ENCODE peak calls at places on chromosomes 13 and 19, in nine cellular contexts. U, J, H, E, K, L, D, V and X are unnamed samples.

GRCh38 chr13:56216221-56216620 is 924.5 kb upstream of the PRR20A start:
- DNase-seq in V (no peak), U (no peak), L (no peak), K (no peak), H (no peak), D (no peak), E (no peak), J (no peak), X (no peak)

GRCh38 chr19:7925171-7925837 is 631 bp downstream of the CTXN1 start:
- DNase-seq in L (peak; percentile 95), J (peak; percentile 96), D (peak; percentile 62), H (peak; percentile 78), U (no peak), E (peak; percentile 86), K (peak; percentile 74), V (peak; percentile 88), X (peak; percentile 76)

GRCh38 chr13:91132786-91133185 is 214.7 kb upstream of the MIR17HG start:
- DNase-seq in E (no peak), J (no peak), L (no peak), V (peak; percentile 49), H (no peak), D (no peak), K (no peak), U (no peak), X (no peak)

GRCh38 chr13:40113644-40114304 is 458.3 kb downstream of the COG6 start:
- DNase-seq in E (no peak), J (no peak), K (no peak), H (no peak), V (no peak), D (no peak), L (no peak), U (no peak), X (no peak)

GRCh38 chr13:44064376-44064775 is 184.7 kb downstream of the LACC1 start:
- DNase-seq in V (no peak), D (no peak), L (no peak), H (no peak), U (no peak), E (no peak), J (no peak), K (no peak), X (no peak)

GRCh38 chr13:29756506-29756905 is 93.9 kb downstream of the UBL3 start:
- DNase-seq in E (no peak), D (no peak), L (no peak), K (no peak), J (no peak), H (no peak), V (no peak), U (no peak), X (no peak)

GRCh38 chr19:6723108-6723618 is 2.7 kb upstream of the C3 start:
- DNase-seq in K (no peak), D (no peak), H (no peak), V (peak; percentile 77), L (no peak), E (peak; percentile 87), J (peak; percentile 57), U (peak; percentile 29), X (no peak)

GRCh38 chr13:85709072-85709471 is 90.1 kb downstream of the SLITRK6 start:
- DNase-seq in H (no peak), V (no peak), D (no peak), K (no peak), U (no peak), J (no peak), L (no peak), E (no peak), X (no peak)

GRCh38 chr13:114064516-114065140 is 67.8 kb downstream of the RASA3 start:
- DNase-seq in V (peak; percentile 78), U (no peak), K (no peak), E (peak; percentile 74), H (no peak), D (peak; percentile 79), L (no peak), J (peak; percentile 77), X (peak; percentile 24)

GRCh38 chr19:17183271-17183757 is 31.8 kb upstream of the USE1 start:
- DNase-seq in U (no peak), H (no peak), J (no peak), L (no peak), K (no peak), D (no peak), E (no peak), V (no peak), X (peak; percentile 45)

GRCh38 chr13:20525144-20525600 is 485 bp downstream of the CRYL1 start:
- DNase-seq in E (peak; percentile 69), L (no peak), U (no peak), V (peak; percentile 61), K (no peak), J (peak; percentile 59), H (peak; percentile 32), D (peak; percentile 33), X (peak; percentile 44)

GRCh38 chr19:48784527-48784926 is 26.3 kb downstream of the BCAT2 start:
- DNase-seq in D (no peak), L (no peak), H (no peak), U (no peak), J (no peak), E (no peak), V (no peak), K (no peak), X (no peak)

GRCh38 chr19:31349160-31349881 is at the start of gene TSHZ3:
- DNase-seq in U (no peak), H (no peak), J (peak; percentile 87), V (peak; percentile 95), K (no peak), D (peak; percentile 49), L (peak; percentile 67), E (peak; percentile 84), X (peak; percentile 67)

GRCh38 chr13:77312311-77312710 is 14.6 kb downstream of the MYCBP2 start:
- DNase-seq in H (no peak), D (no peak), U (no peak), J (no peak), K (no peak), L (no peak), V (no peak), E (no peak), X (no peak)

GRCh38 chr13:99124695-99125334 is 75.8 kb upstream of the UBAC2 start:
- DNase-seq in U (no peak), D (no peak), V (no peak), H (no peak), L (no peak), J (no peak), E (no peak), K (peak; percentile 2), X (peak; percentile 23)

GRCh38 chr13:51502206-51502651 is 49.4 kb upstream of the INTS6 start:
- DNase-seq in L (no peak), K (no peak), U (no peak), J (no peak), H (no peak), E (no peak), V (no peak), D (no peak), X (peak; percentile 66)

GRCh38 chr13:59891053-59891452 is 272.7 kb downstream of the DIAPH3 start:
- DNase-seq in E (no peak), L (no peak), H (no peak), K (no peak), J (no peak), D (no peak), U (no peak), V (no peak), X (no peak)

GRCh38 chr19:55116232-55117062 is 990 bp downstream of the PPP1R12C start:
- DNase-seq in J (peak; percentile 64), D (peak; percentile 79), E (peak; percentile 87), L (no peak), K (peak; percentile 37), U (no peak), V (peak; percentile 84), H (no peak), X (peak; percentile 70)

GRCh38 chr19:14718522-14719113 is 28.8 kb downstream of the ZNF333 start:
- DNase-seq in J (no peak), K (no peak), D (no peak), E (no peak), U (no peak), H (no peak), V (no peak), L (no peak), X (no peak)

GRCh38 chr13:93789058-93789457 is 562.5 kb downstream of the GPC6 start:
- DNase-seq in L (no peak), D (no peak), J (no peak), H (no peak), K (no peak), U (no peak), V (no peak), E (no peak), X (no peak)

GRCh38 chr19:39052243-39052746 is 19.9 kb upstream of the FBXO27 start:
- DNase-seq in E (peak; percentile 64), D (peak; percentile 54), H (no peak), L (peak; percentile 78), V (peak; percentile 78), J (peak; percentile 68), U (no peak), K (peak; percentile 70), X (peak; percentile 74)

GRCh38 chr19:1104452-1105216 is 840 bp downstream of the GPX4 start:
- DNase-seq in E (peak; percentile 89), K (peak; percentile 71), J (peak; percentile 90), H (peak; percentile 58), U (no peak), V (peak; percentile 92), D (peak; percentile 74), L (peak; percentile 64), X (peak; percentile 68)

GRCh38 chr13:28583661-28584091 is 75.3 kb upstream of the POMP start:
- DNase-seq in E (no peak), H (no peak), U (no peak), J (no peak), K (no peak), V (no peak), L (peak; percentile 23), D (no peak), X (no peak)

GRCh38 chr19:33828266-33829075 is 31.8 kb downstream of the KCTD15 start:
- DNase-seq in V (no peak), U (no peak), D (no peak), H (no peak), E (no peak), J (peak; percentile 25), L (no peak), K (no peak), X (no peak)

GRCh38 chr19:2488942-2489731 is 13.2 kb downstream of the GADD45B start:
- DNase-seq in K (no peak), E (peak; percentile 62), H (no peak), V (peak; percentile 89), J (peak; percentile 80), D (peak; percentile 18), U (no peak), L (peak; percentile 47), X (no peak)

GRCh38 chr13:93328943-93329342 is 102.3 kb downstream of the GPC6 start:
- DNase-seq in J (no peak), E (no peak), K (no peak), D (no peak), V (no peak), U (no peak), L (no peak), H (no peak), X (no peak)

GRCh38 chr19:8973501-8974091 is 36.6 kb downstream of the MUC16 start:
- DNase-seq in E (no peak), U (no peak), H (no peak), L (no peak), J (peak; percentile 82), D (no peak), V (no peak), K (no peak), X (peak; percentile 13)

GRCh38 chr13:91228083-91228482 is 119.4 kb upstream of the MIR17HG start:
- DNase-seq in U (peak; percentile 58), L (no peak), H (no peak), D (no peak), E (no peak), V (no peak), K (no peak), J (no peak), X (no peak)

GRCh38 chr19:45495178-45495577 is 1.7 kb downstream of the RTN2 start:
- DNase-seq in L (no peak), V (no peak), K (no peak), J (no peak), H (no peak), U (no peak), E (no peak), D (no peak), X (no peak)

GRCh38 chr13:51814825-51815650 is 11.1 kb upstream of the DHRS12 start:
- DNase-seq in K (peak; percentile 60), H (peak; percentile 43), E (peak; percentile 89), D (peak; percentile 42), U (no peak), L (peak; percentile 73), J (peak; percentile 87), V (no peak), X (peak; percentile 89)

GRCh38 chr13:79779761-79780160 is 298.8 kb downstream of the NDFIP2 start:
- DNase-seq in L (no peak), K (no peak), H (no peak), U (no peak), V (no peak), J (no peak), D (no peak), E (peak; percentile 54), X (no peak)